ENCODE peak calls at places on chromosomes 7 and 10, in seven cellular contexts. Z is naive thymus-derived CD4-positive, alpha-beta T cell; I is effector memory CD4-positive, alpha-beta T cell; U is GM04503; D is H4; Y is mucosa of descending colon; T is AG08396. M is an unnamed sample.

GRCh38 chr7:108385834-108386422 is 70.3 kb downstream of the NRCAM start:
- DNase-seq in Z (no peak), I (no peak), U (no peak), D (no peak), Y (no peak), T (no peak), M (no peak)

GRCh38 chr10:79608505-79609375 is 2.0 kb upstream of the SFTPA1 start:
- DNase-seq in Z (peak), I (no peak), U (no peak), D (peak), Y (peak), T (peak), M (peak)

GRCh38 chr7:18087687-18088078 is 60.0 kb upstream of the PRPS1L1 start:
- DNase-seq in Z (no peak), I (no peak), U (no peak), D (no peak), Y (no peak), T (no peak), M (peak)

GRCh38 chr10:120308590-120308989 is 148.4 kb upstream of the PLPP4 start:
- DNase-seq in Z (no peak), I (no peak), U (no peak), D (no peak), Y (no peak), T (no peak), M (no peak)

GRCh38 chr7:42337225-42337905 is 100.4 kb upstream of the GLI3 start:
- DNase-seq in Z (no peak), I (no peak), U (no peak), D (no peak), Y (no peak), T (no peak), M (no peak)

GRCh38 chr10:104642001-104642270 is 846 bp downstream of the SORCS3 start:
- DNase-seq in Z (no peak), I (no peak), U (no peak), D (no peak), Y (no peak), T (no peak), M (no peak)

GRCh38 chr10:86263209-86263608 is 103.4 kb downstream of the GRID1 start:
- DNase-seq in Z (no peak), I (no peak), U (no peak), D (no peak), Y (no peak), T (no peak), M (no peak)

GRCh38 chr7:83468251-83468739 is 180.6 kb downstream of the SEMA3E start:
- DNase-seq in Z (no peak), I (no peak), U (peak), D (peak), Y (peak), T (peak), M (peak)

GRCh38 chr10:78898341-78899097 is 170.2 kb upstream of the ZMIZ1 start:
- DNase-seq in Z (no peak), I (no peak), U (no peak), D (no peak), Y (no peak), T (no peak), M (no peak)

GRCh38 chr10:94983555-94983954 is 45.1 kb downstream of the CYP2C9 start:
- DNase-seq in Z (no peak), I (no peak), U (no peak), D (no peak), Y (no peak), T (no peak), M (no peak)

GRCh38 chr10:127485153-127485857 is 63.8 kb upstream of the NPS start:
- DNase-seq in Z (no peak), I (no peak), U (no peak), D (peak), Y (no peak), T (no peak), M (no peak)

GRCh38 chr7:102875700-102876192 is 37.1 kb upstream of the LRRC17 start:
- DNase-seq in Z (no peak), I (no peak), U (peak), D (peak), Y (no peak), T (peak), M (no peak)

GRCh38 chr10:114400091-114400490 is 4.2 kb downstream of the AFAP1L2 start:
- DNase-seq in Z (no peak), I (no peak), U (no peak), D (no peak), Y (no peak), T (no peak), M (no peak)

GRCh38 chr7:94061316-94061715 is 57.2 kb upstream of the BET1 start:
- DNase-seq in Z (no peak), I (no peak), U (no peak), D (no peak), Y (no peak), T (no peak), M (no peak)

GRCh38 chr7:81761821-81762220 is 8.0 kb downstream of the HGF start:
- DNase-seq in Z (no peak), I (no peak), U (no peak), D (no peak), Y (no peak), T (no peak), M (no peak)

GRCh38 chr10:62690703-62691102 is 113.8 kb upstream of the ADO start:
- DNase-seq in Z (no peak), I (no peak), U (no peak), D (no peak), Y (no peak), T (no peak), M (no peak)

GRCh38 chr7:93910076-93910994 is 4.0 kb downstream of the GNGT1 start:
- DNase-seq in Z (no peak), I (no peak), U (no peak), D (peak), Y (no peak), T (peak), M (no peak)

GRCh38 chr10:101007099-101007711 is 7.6 kb downstream of the LZTS2 start:
- DNase-seq in Z (no peak), I (no peak), U (no peak), D (peak), Y (no peak), T (peak), M (no peak)

GRCh38 chr10:86123745-86124144 is 242.8 kb downstream of the GRID1 start:
- DNase-seq in Z (no peak), I (no peak), U (no peak), D (no peak), Y (no peak), T (no peak), M (no peak)

GRCh38 chr7:47901542-47901941 is 46.7 kb downstream of the PKD1L1 start:
- DNase-seq in Z (no peak), I (no peak), U (peak), D (peak), Y (no peak), T (no peak), M (no peak)

GRCh38 chr10:100470367-100470766 is 7.6 kb downstream of the WNT8B start:
- DNase-seq in Z (no peak), I (no peak), U (no peak), D (peak), Y (no peak), T (no peak), M (no peak)

GRCh38 chr7:104207348-104207730 is 474 bp downstream of the ORC5 start:
- DNase-seq in Z (no peak), I (no peak), U (peak), D (no peak), Y (peak), T (peak), M (no peak)

GRCh38 chr10:124344266-124344590 is 74.5 kb downstream of the OAT start:
- DNase-seq in Z (no peak), I (no peak), U (no peak), D (no peak), Y (no peak), T (no peak), M (no peak)

GRCh38 chr10:63286754-63287264 is 153.7 kb downstream of the NRBF2 start:
- DNase-seq in Z (no peak), I (no peak), U (no peak), D (no peak), Y (no peak), T (no peak), M (no peak)

GRCh38 chr7:12731214-12731656 is 43.8 kb downstream of the ARL4A start:
- DNase-seq in Z (no peak), I (no peak), U (no peak), D (peak), Y (no peak), T (peak), M (no peak)

GRCh38 chr7:20283385-20283784 is 47.3 kb upstream of the ITGB8 start:
- DNase-seq in Z (no peak), I (no peak), U (no peak), D (no peak), Y (no peak), T (no peak), M (no peak)

GRCh38 chr10:27783660-27784059 is 38.0 kb upstream of the MKX start:
- DNase-seq in Z (peak), I (no peak), U (peak), D (peak), Y (peak), T (peak), M (peak)

GRCh38 chr10:56470701-56471100 is 109.6 kb upstream of the ZWINT start:
- DNase-seq in Z (no peak), I (no peak), U (no peak), D (no peak), Y (no peak), T (no peak), M (no peak)

GRCh38 chr7:134730359-134730758 is 49.1 kb upstream of the CALD1 start:
- DNase-seq in Z (no peak), I (no peak), U (peak), D (no peak), Y (no peak), T (no peak), M (no peak)

GRCh38 chr7:1550005-1550845 is 5.8 kb downstream of the TMEM184A start:
- DNase-seq in Z (no peak), I (no peak), U (no peak), D (no peak), Y (no peak), T (no peak), M (no peak)

GRCh38 chr10:18297659-18298058 is 157.4 kb downstream of the CACNB2 start:
- DNase-seq in Z (no peak), I (no peak), U (no peak), D (no peak), Y (no peak), T (no peak), M (no peak)

GRCh38 chr7:41256186-41256945 is 446.5 kb downstream of the INHBA start:
- DNase-seq in Z (no peak), I (no peak), U (no peak), D (no peak), Y (no peak), T (no peak), M (no peak)

GRCh38 chr7:121605297-121605640 is 209.2 kb upstream of the FAM3C start:
- DNase-seq in Z (no peak), I (no peak), U (no peak), D (peak), Y (peak), T (no peak), M (no peak)

GRCh38 chr7:77415474-77415821 is 701 bp downstream of the GSAP start:
- DNase-seq in Z (peak), I (no peak), U (no peak), D (no peak), Y (no peak), T (no peak), M (peak)

GRCh38 chr7:36999851-37000480 is 275.7 kb upstream of the AOAH start:
- DNase-seq in Z (no peak), I (no peak), U (no peak), D (no peak), Y (no peak), T (no peak), M (no peak)

GRCh38 chr10:79140083-79140793 is 71.5 kb downstream of the ZMIZ1 start:
- DNase-seq in Z (no peak), I (no peak), U (no peak), D (no peak), Y (no peak), T (no peak), M (no peak)

GRCh38 chr7:25025218-25025671 is 45.3 kb upstream of the OSBPL3 start:
- DNase-seq in Z (no peak), I (no peak), U (peak), D (peak), Y (no peak), T (peak), M (no peak)

GRCh38 chr7:120833551-120833950 is 24.4 kb downstream of the TSPAN12 start:
- DNase-seq in Z (no peak), I (no peak), U (no peak), D (no peak), Y (no peak), T (no peak), M (no peak)

GRCh38 chr7:108026116-108026515 is 23.2 kb upstream of the LAMB1 start:
- DNase-seq in Z (no peak), I (no peak), U (no peak), D (no peak), Y (no peak), T (no peak), M (no peak)

GRCh38 chr10:117175215-117175900 is 21.9 kb upstream of the KCNK18 start:
- DNase-seq in Z (no peak), I (peak), U (no peak), D (no peak), Y (no peak), T (no peak), M (no peak)

M was measured in HAP-1.